ENCODE peak calls at places on chromosomes 3 and 15, in five cellular contexts. W, P, O, Q and A are unnamed samples.

GRCh38 chr15:28984421-28985375 is 98.9 kb downstream of the APBA2 start:
- DNase-seq in Q (no peak), W (no peak), P (peak; percentile 71), O (no peak), A (peak; percentile 73)

GRCh38 chr3:155556531-155556930 is 188.3 kb downstream of the PLCH1 start:
- DNase-seq in O (no peak), P (peak; percentile 1), Q (no peak), W (no peak), A (no peak)

GRCh38 chr3:140219923-140220452 is 285.0 kb downstream of the CLSTN2 start:
- DNase-seq in O (no peak), Q (no peak), W (no peak), P (no peak), A (no peak)

GRCh38 chr15:68316061-68316804 is 38.7 kb downstream of the FEM1B start:
- DNase-seq in Q (peak; percentile 65), P (peak; percentile 44), O (no peak), W (no peak), A (no peak)

GRCh38 chr15:74978503-74978902 is 16.9 kb upstream of the SCAMP5 start:
- DNase-seq in P (no peak), O (no peak), W (no peak), Q (no peak), A (no peak)

GRCh38 chr15:68017221-68017620 is 36.9 kb upstream of the PIAS1 start:
- DNase-seq in W (no peak), O (no peak), Q (no peak), P (no peak), A (no peak)

GRCh38 chr3:176514297-176514696 is 683.0 kb downstream of the TBL1XR1 start:
- DNase-seq in P (peak; percentile 9), O (no peak), Q (no peak), W (peak; percentile 8), A (no peak)

GRCh38 chr3:18946524-18946923 is 201.8 kb upstream of the KCNH8 start:
- DNase-seq in Q (no peak), W (no peak), P (peak; percentile 1), O (no peak), A (no peak)

GRCh38 chr3:52461874-52462273 is 6.5 kb downstream of the NISCH start:
- DNase-seq in Q (no peak), W (no peak), O (no peak), P (no peak), A (no peak)

GRCh38 chr3:135218304-135218703 is 423.2 kb downstream of the EPHB1 start:
- DNase-seq in P (no peak), W (no peak), O (no peak), Q (no peak), A (no peak)

GRCh38 chr15:99683000-99683670 is 50.1 kb downstream of the LYSMD4 start:
- DNase-seq in P (no peak), Q (no peak), O (no peak), W (no peak), A (no peak)

GRCh38 chr3:157248590-157249425 is 88.9 kb upstream of the CCNL1 start:
- DNase-seq in O (no peak), P (peak; percentile 81), Q (no peak), W (peak; percentile 57), A (no peak)

GRCh38 chr3:147130461-147130860 is 275.9 kb downstream of the ZIC4 start:
- DNase-seq in O (no peak), Q (no peak), P (no peak), W (no peak), A (no peak)

GRCh38 chr3:32569540-32570425 is 875 bp downstream of the DYNC1LI1 start:
- DNase-seq in P (peak; percentile 79), O (peak; percentile 83), W (peak; percentile 43), Q (peak; percentile 76), A (peak; percentile 9)

GRCh38 chr3:174355505-174355904 is 503.6 kb upstream of the NAALADL2 start:
- DNase-seq in W (no peak), O (no peak), Q (no peak), P (no peak), A (no peak)

GRCh38 chr15:63186065-63186464 is 3.3 kb upstream of the RAB8B start:
- DNase-seq in Q (no peak), W (no peak), O (no peak), P (no peak), A (no peak)

GRCh38 chr3:88334187-88334868 is 184.6 kb downstream of the C3orf38 start:
- DNase-seq in Q (no peak), W (no peak), P (no peak), O (no peak), A (no peak)

GRCh38 chr3:188890572-188891270 is 281.1 kb upstream of the TPRG1 start:
- DNase-seq in P (no peak), Q (no peak), W (no peak), O (no peak), A (no peak)

GRCh38 chr15:40982855-40983254 is 29.6 kb downstream of the CHAC1 start:
- DNase-seq in O (no peak), P (no peak), W (peak; percentile 23), Q (peak; percentile 84), A (no peak)

GRCh38 chr3:119636194-119636593 is 24.2 kb downstream of the POPDC2 start:
- DNase-seq in W (no peak), Q (no peak), P (no peak), O (no peak), A (no peak)

GRCh38 chr15:36644156-36644896 is 64.9 kb downstream of the CDIN1 start:
- DNase-seq in O (no peak), P (no peak), Q (no peak), W (no peak), A (no peak)

GRCh38 chr15:78325092-78325843 is 14.9 kb upstream of the CRABP1 start:
- DNase-seq in Q (no peak), P (no peak), W (peak; percentile 24), O (no peak), A (no peak)

DNA sequence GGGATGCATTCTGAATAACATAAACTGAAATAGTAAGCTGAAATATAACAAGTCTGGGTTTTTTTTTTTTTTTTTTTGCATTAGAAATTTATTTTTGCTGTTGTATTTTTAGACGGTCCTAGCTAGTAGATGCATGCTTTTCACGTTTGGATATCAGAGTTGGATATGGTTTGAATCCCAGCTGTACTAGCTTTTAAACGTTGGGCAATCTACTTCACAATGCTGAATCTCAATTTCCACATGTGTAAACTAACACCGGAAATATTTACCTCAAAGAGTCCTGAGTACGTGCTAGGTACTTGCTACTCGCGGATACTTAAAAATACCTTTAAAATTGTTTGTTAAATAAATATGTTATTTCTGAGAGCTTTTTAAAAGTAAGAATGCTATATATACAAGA is 139.8 kb downstream of the BBX start:
- DNase-seq in O (no peak), Q (no peak), P (no peak), W (no peak), A (no peak)
- H3K4me1 ChIP-seq in O (peaks cover 30% of the 10 kb centered on the region), Q (peaks cover 16% of the 10 kb centered on the region), P (peaks cover 15% of the 10 kb centered on the region), W (peaks cover 36% of the 10 kb centered on the region), A (peaks cover 7% of the 10 kb centered on the region)

GRCh38 chr15:39304201-39304841 is 276.6 kb upstream of the THBS1 start:
- DNase-seq in Q (no peak), P (no peak), W (no peak), O (no peak), A (no peak)
- H3K36me3 ChIP-seq in Q (no peaks in the 10 kb centered on the region), P (no peaks in the 10 kb centered on the region), W (no peaks in the 10 kb centered on the region), O (no peaks in the 10 kb centered on the region), A (no peaks in the 10 kb centered on the region)

GRCh38 chr3:116399701-116400261 is 45.5 kb downstream of the LSAMP start:
- DNase-seq in P (no peak), W (no peak), O (no peak), Q (no peak), A (no peak)
- H3K27ac ChIP-seq in P (no peak overlapping the region), W (no peak overlapping the region), O (no peak overlapping the region), Q (no peak overlapping the region), A (no peak overlapping the region)

GRCh38 chr3:67620869-67621268 is 33.5 kb downstream of the SUCLG2 start:
- DNase-seq in Q (no peak), P (no peak), O (no peak), W (no peak), A (no peak)
- H3K4me1 ChIP-seq in Q (peaks cover 9% of the 10 kb centered on the region), P (no peaks in the 10 kb centered on the region), O (no peaks in the 10 kb centered on the region), W (no peaks in the 10 kb centered on the region), A (no peaks in the 10 kb centered on the region)